ENCODE peak calls at places on chromosomes 11 and 22, in ten cellular contexts. One of them, this sample, is unnamed.

GRCh38 chr11:107372439-107372838 is 85.2 kb downstream of the CWF19L2 start:
- DNase-seq in DMS153: no peak
- DNase-seq in neural crest cell: no peak
- DNase-seq in CD8-positive, alpha-beta memory T cell: no peak
- DNase-seq in SK-N-SH: no peak
- DNase-seq in AG20443: no peak
- DNase-seq in NCI-H1092: no peak
- DNase-seq in iris pigment epithelial cell: no peak
- DNase-seq in A172: no peak
- DNase-seq in hippocampal formation: no peak
- DNase-seq in this sample: no peak

GRCh38 chr11:95279921-95280861 is 49.2 kb upstream of the SESN3 start:
- DNase-seq in neural crest cell: no peak
- DNase-seq in hippocampal formation: peak
- DNase-seq in DMS153: no peak
- DNase-seq in AG20443: no peak
- DNase-seq in CD8-positive, alpha-beta memory T cell: no peak
- DNase-seq in NCI-H1092: no peak
- DNase-seq in A172: no peak
- DNase-seq in SK-N-SH: peak
- DNase-seq in iris pigment epithelial cell: peak
- DNase-seq in this sample: peak

GRCh38 chr22:36507518-36508010 is 724 bp upstream of the FOXRED2 start:
- DNase-seq in DMS153: no peak
- DNase-seq in iris pigment epithelial cell: no peak
- DNase-seq in SK-N-SH: no peak
- DNase-seq in AG20443: no peak
- DNase-seq in hippocampal formation: no peak
- DNase-seq in NCI-H1092: no peak
- DNase-seq in CD8-positive, alpha-beta memory T cell: no peak
- DNase-seq in neural crest cell: no peak
- DNase-seq in A172: no peak
- DNase-seq in this sample: no peak

GRCh38 chr11:125564357-125564756 is 4.9 kb upstream of the EI24 start:
- DNase-seq in DMS153: no peak
- DNase-seq in SK-N-SH: no peak
- DNase-seq in neural crest cell: no peak
- DNase-seq in hippocampal formation: no peak
- DNase-seq in AG20443: no peak
- DNase-seq in NCI-H1092: no peak
- DNase-seq in iris pigment epithelial cell: no peak
- DNase-seq in A172: no peak
- DNase-seq in CD8-positive, alpha-beta memory T cell: no peak
- DNase-seq in this sample: no peak

GRCh38 chr22:49833340-49834007 is 5.8 kb upstream of the BRD1 start:
- DNase-seq in neural crest cell: no peak
- DNase-seq in AG20443: no peak
- DNase-seq in DMS153: no peak
- DNase-seq in iris pigment epithelial cell: no peak
- DNase-seq in hippocampal formation: no peak
- DNase-seq in A172: no peak
- DNase-seq in NCI-H1092: no peak
- DNase-seq in CD8-positive, alpha-beta memory T cell: no peak
- DNase-seq in SK-N-SH: no peak
- DNase-seq in this sample: peak

GRCh38 chr11:92845390-92846185 is 123.9 kb upstream of the MTNR1B start:
- DNase-seq in CD8-positive, alpha-beta memory T cell: no peak
- DNase-seq in SK-N-SH: peak
- DNase-seq in hippocampal formation: no peak
- DNase-seq in iris pigment epithelial cell: no peak
- DNase-seq in DMS153: peak
- DNase-seq in AG20443: no peak
- DNase-seq in neural crest cell: no peak
- DNase-seq in A172: no peak
- DNase-seq in NCI-H1092: no peak
- DNase-seq in this sample: peak

GRCh38 chr22:35872451-35872850 is 154.8 kb downstream of the APOL5 start:
- DNase-seq in DMS153: no peak
- DNase-seq in CD8-positive, alpha-beta memory T cell: no peak
- DNase-seq in SK-N-SH: no peak
- DNase-seq in AG20443: no peak
- DNase-seq in A172: no peak
- DNase-seq in hippocampal formation: no peak
- DNase-seq in neural crest cell: no peak
- DNase-seq in NCI-H1092: no peak
- DNase-seq in iris pigment epithelial cell: no peak
- DNase-seq in this sample: no peak

GRCh38 chr11:110909331-110909730 is 197.1 kb upstream of the ARHGAP20 start:
- DNase-seq in CD8-positive, alpha-beta memory T cell: no peak
- DNase-seq in neural crest cell: no peak
- DNase-seq in DMS153: no peak
- DNase-seq in iris pigment epithelial cell: peak
- DNase-seq in AG20443: no peak
- DNase-seq in hippocampal formation: no peak
- DNase-seq in A172: no peak
- DNase-seq in NCI-H1092: no peak
- DNase-seq in SK-N-SH: no peak
- DNase-seq in this sample: peak

GRCh38 chr11:72430743-72431570 is 3.4 kb downstream of the CLPB start:
- DNase-seq in CD8-positive, alpha-beta memory T cell: no peak
- DNase-seq in DMS153: peak
- DNase-seq in A172: peak
- DNase-seq in SK-N-SH: peak
- DNase-seq in neural crest cell: peak
- DNase-seq in AG20443: peak
- DNase-seq in hippocampal formation: peak
- DNase-seq in NCI-H1092: peak
- DNase-seq in iris pigment epithelial cell: peak
- DNase-seq in this sample: peak

GRCh38 chr11:47078751-47079524 is 97.7 kb downstream of the ARFGAP2 start:
- DNase-seq in hippocampal formation: no peak
- DNase-seq in neural crest cell: no peak
- DNase-seq in NCI-H1092: no peak
- DNase-seq in A172: no peak
- DNase-seq in iris pigment epithelial cell: peak
- DNase-seq in CD8-positive, alpha-beta memory T cell: no peak
- DNase-seq in SK-N-SH: no peak
- DNase-seq in DMS153: no peak
- DNase-seq in AG20443: peak
- DNase-seq in this sample: no peak

GRCh38 chr11:19670030-19670761 is 42.4 kb upstream of the NAV2 start:
- DNase-seq in A172: peak
- DNase-seq in CD8-positive, alpha-beta memory T cell: no peak
- DNase-seq in iris pigment epithelial cell: no peak
- DNase-seq in AG20443: peak
- DNase-seq in SK-N-SH: no peak
- DNase-seq in NCI-H1092: no peak
- DNase-seq in hippocampal formation: no peak
- DNase-seq in DMS153: no peak
- DNase-seq in neural crest cell: no peak
- DNase-seq in this sample: peak

GRCh38 chr11:1165256-1166041 is 7.7 kb downstream of the MUC5AC start:
- DNase-seq in CD8-positive, alpha-beta memory T cell: no peak
- DNase-seq in NCI-H1092: no peak
- DNase-seq in AG20443: peak
- DNase-seq in DMS153: no peak
- DNase-seq in neural crest cell: no peak
- DNase-seq in iris pigment epithelial cell: no peak
- DNase-seq in SK-N-SH: peak
- DNase-seq in hippocampal formation: no peak
- DNase-seq in A172: no peak
- DNase-seq in this sample: no peak

GRCh38 chr22:36536717-36537116 is 7.8 kb upstream of the EIF3D start:
- DNase-seq in SK-N-SH: no peak
- DNase-seq in NCI-H1092: peak
- DNase-seq in DMS153: peak
- DNase-seq in hippocampal formation: no peak
- DNase-seq in neural crest cell: no peak
- DNase-seq in CD8-positive, alpha-beta memory T cell: no peak
- DNase-seq in A172: no peak
- DNase-seq in iris pigment epithelial cell: no peak
- DNase-seq in AG20443: no peak
- DNase-seq in this sample: no peak

GRCh38 chr11:124799384-124800225 is 601 bp downstream of the MSANTD2 start:
- DNase-seq in iris pigment epithelial cell: peak
- DNase-seq in DMS153: no peak
- DNase-seq in NCI-H1092: no peak
- DNase-seq in SK-N-SH: peak
- DNase-seq in CD8-positive, alpha-beta memory T cell: peak
- DNase-seq in hippocampal formation: no peak
- DNase-seq in AG20443: peak
- DNase-seq in A172: no peak
- DNase-seq in neural crest cell: peak
- DNase-seq in this sample: peak

This sample was measured in epithelial cell of esophagus.